ENCODE peak calls at places on chromosomes 13 and 19, in eight cellular contexts. Q is mammary epithelial cell, I is HAP-1, R is transverse colon, T is thoracic aorta, O is SJSA1, J is A549, A is BJ. G is an unnamed sample.

GRCh38 chr19:5578094-5578846 is 10.5 kb upstream of the TINCR start:
- DNase-seq in Q (peak), I (peak), R (peak), T (no peak), O (peak), J (peak), A (no peak), G (peak)

GRCh38 chr19:32543107-32543900 is 37.7 kb upstream of the PDCD5 start:
- DNase-seq in Q (peak), I (no peak), R (no peak), T (no peak), O (peak), J (no peak), A (no peak), G (no peak)

GRCh38 chr13:43238341-43239083 is 215.1 kb downstream of the DNAJC15 start:
- DNase-seq in Q (no peak), I (no peak), R (no peak), T (no peak), O (no peak), J (no peak), A (no peak), G (no peak)

GRCh38 chr13:76148374-76148773 is 512.2 kb downstream of the LMO7 start:
- DNase-seq in Q (no peak), I (no peak), R (no peak), T (no peak), O (no peak), J (no peak), A (no peak), G (no peak)

GRCh38 chr19:15015946-15016542 is 33.2 kb upstream of the CASP14 start:
- DNase-seq in Q (peak), I (no peak), R (no peak), T (no peak), O (no peak), J (no peak), A (no peak), G (no peak)

GRCh38 chr19:1646931-1647663 is 5.3 kb downstream of the TCF3 start:
- DNase-seq in Q (no peak), I (no peak), R (no peak), T (no peak), O (no peak), J (no peak), A (no peak), G (no peak)

GRCh38 chr19:1355258-1355973 is 28.3 kb upstream of the NDUFS7 start:
- DNase-seq in Q (peak), I (no peak), R (no peak), T (no peak), O (no peak), J (no peak), A (no peak), G (no peak)

GRCh38 chr13:59364508-59365187 is 799.1 kb downstream of the DIAPH3 start:
- DNase-seq in Q (no peak), I (no peak), R (no peak), T (no peak), O (no peak), J (peak), A (no peak), G (no peak)

GRCh38 chr19:50728084-50728737 is 5.0 kb downstream of the CLEC11A start:
- DNase-seq in Q (peak), I (peak), R (peak), T (no peak), O (no peak), J (no peak), A (no peak), G (no peak)

GRCh38 chr13:105773887-105774538 is 761.4 kb downstream of the EFNB2 start:
- DNase-seq in Q (no peak), I (no peak), R (no peak), T (no peak), O (peak), J (peak), A (no peak), G (no peak)

GRCh38 chr13:56459291-56459690 is 681.4 kb upstream of the PRR20A start:
- DNase-seq in Q (no peak), I (no peak), R (no peak), T (no peak), O (no peak), J (no peak), A (no peak), G (no peak)

GRCh38 chr19:5093297-5093858 is 124.5 kb downstream of the KDM4B start:
- DNase-seq in Q (no peak), I (no peak), R (no peak), T (no peak), O (no peak), J (no peak), A (no peak), G (no peak)

GRCh38 chr19:54518844-54519243 is 16.2 kb downstream of the LAIR2 start:
- DNase-seq in Q (peak), I (no peak), R (no peak), T (no peak), O (no peak), J (no peak), A (no peak), G (no peak)

GRCh38 chr19:4642625-4643024 is 3.3 kb downstream of the TNFAIP8L1 start:
- DNase-seq in Q (no peak), I (no peak), R (no peak), T (no peak), O (no peak), J (no peak), A (no peak), G (no peak)

GRCh38 chr19:11172576-11172975 is 17.0 kb upstream of the SPC24 start:
- DNase-seq in Q (no peak), I (no peak), R (no peak), T (no peak), O (no peak), J (no peak), A (no peak), G (no peak)

GRCh38 chr19:39696418-39696817 is 7.9 kb upstream of the LGALS14 start:
- DNase-seq in Q (peak), I (no peak), R (no peak), T (no peak), O (no peak), J (no peak), A (no peak), G (no peak)

GRCh38 chr19:13781547-13781946 is 7.3 kb downstream of the C19orf53 start:
- DNase-seq in Q (peak), I (peak), R (peak), T (peak), O (peak), J (no peak), A (peak), G (no peak)

GRCh38 chr19:4636151-4636717 is 3.1 kb upstream of the TNFAIP8L1 start:
- DNase-seq in Q (peak), I (peak), R (peak), T (no peak), O (peak), J (peak), A (no peak), G (peak)

GRCh38 chr19:51365211-51366049 is 758 bp downstream of the ETFB start:
- DNase-seq in Q (peak), I (no peak), R (peak), T (no peak), O (no peak), J (no peak), A (no peak), G (peak)

GRCh38 chr19:13974073-13974472 is 21.8 kb downstream of the DCAF15 start:
- DNase-seq in Q (peak), I (no peak), R (no peak), T (no peak), O (no peak), J (no peak), A (no peak), G (peak)

GRCh38 chr13:100517135-100517534 is 71.5 kb downstream of the GGACT start:
- DNase-seq in Q (no peak), I (no peak), R (peak), T (no peak), O (no peak), J (peak), A (no peak), G (peak)

GRCh38 chr19:850221-850978 is 1.7 kb upstream of the ELANE start:
- DNase-seq in Q (no peak), I (no peak), R (peak), T (peak), O (peak), J (peak), A (peak), G (peak)

GRCh38 chr19:532578-533484 is 1.3 kb downstream of the CDC34 start:
- DNase-seq in Q (peak), I (peak), R (peak), T (no peak), O (no peak), J (peak), A (no peak), G (peak)

GRCh38 chr13:113406321-113407102 is 42.6 kb upstream of the GRTP1 start:
- DNase-seq in Q (no peak), I (no peak), R (no peak), T (no peak), O (no peak), J (no peak), A (no peak), G (no peak)

GRCh38 chr13:101739382-101740178 is 287.1 kb downstream of the ITGBL1 start:
- DNase-seq in Q (no peak), I (no peak), R (no peak), T (no peak), O (no peak), J (no peak), A (no peak), G (no peak)

GRCh38 chr13:84999252-84999651 is 800.0 kb downstream of the SLITRK6 start:
- DNase-seq in Q (no peak), I (no peak), R (no peak), T (no peak), O (no peak), J (no peak), A (no peak), G (no peak)

GRCh38 chr13:108176685-108177274 is 38.6 kb downstream of the LIG4 start:
- DNase-seq in Q (peak), I (no peak), R (peak), T (no peak), O (peak), J (peak), A (no peak), G (peak)

GRCh38 chr13:75870397-75870801 is 234.3 kb downstream of the LMO7 start:
- DNase-seq in Q (no peak), I (peak), R (no peak), T (no peak), O (no peak), J (peak), A (no peak), G (peak)

GRCh38 chr13:20064128-20064527 is 96.7 kb downstream of the GJA3 start:
- DNase-seq in Q (peak), I (no peak), R (no peak), T (no peak), O (no peak), J (no peak), A (no peak), G (no peak)

GRCh38 chr13:29547135-29547534 is 48.4 kb downstream of the SLC7A1 start:
- DNase-seq in Q (no peak), I (no peak), R (no peak), T (no peak), O (no peak), J (no peak), A (no peak), G (no peak)

GRCh38 chr19:6059396-6059947 is 50.8 kb downstream of the RFX2 start:
- DNase-seq in Q (no peak), I (no peak), R (no peak), T (no peak), O (no peak), J (no peak), A (no peak), G (no peak)

GRCh38 chr19:2171349-2172145 is 7.8 kb downstream of the DOT1L start:
- DNase-seq in Q (no peak), I (no peak), R (peak), T (no peak), O (no peak), J (no peak), A (no peak), G (peak)

GRCh38 chr13:51945149-51945548 is 66.1 kb downstream of the ATP7B start:
- DNase-seq in Q (no peak), I (no peak), R (no peak), T (no peak), O (no peak), J (no peak), A (no peak), G (no peak)

GRCh38 chr13:39815345-39816111 is 160.1 kb downstream of the COG6 start:
- DNase-seq in Q (no peak), I (no peak), R (no peak), T (no peak), O (no peak), J (no peak), A (no peak), G (no peak)

GRCh38 chr13:40061466-40062450 is 406.3 kb downstream of the COG6 start:
- DNase-seq in Q (peak), I (no peak), R (no peak), T (no peak), O (no peak), J (no peak), A (no peak), G (no peak)

GRCh38 chr13:30354481-30355404 is 47.4 kb upstream of the KATNAL1 start:
- DNase-seq in Q (no peak), I (no peak), R (no peak), T (no peak), O (no peak), J (no peak), A (no peak), G (no peak)

DNA sequence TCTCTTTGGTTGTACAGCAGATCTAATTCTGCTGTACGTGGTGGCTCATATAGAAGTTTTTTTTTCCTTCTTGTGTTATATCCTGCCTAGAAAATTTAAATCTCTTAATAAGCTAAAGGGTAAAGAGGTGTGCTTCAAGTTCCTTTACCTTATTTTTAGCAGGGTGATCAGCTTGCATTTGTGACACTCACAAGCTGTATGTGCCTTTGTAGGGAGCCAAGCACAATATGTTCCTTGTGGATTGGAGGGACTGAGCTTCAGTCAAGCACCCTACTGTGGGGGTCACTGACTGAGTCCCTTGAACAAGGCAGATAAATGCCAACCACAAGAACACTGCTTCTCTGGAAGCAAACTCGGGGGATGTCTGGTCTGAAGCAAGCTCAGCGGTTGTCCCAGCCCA is 12.6 kb upstream of the ERICH6B start:
- DNase-seq in Q (no peak), I (no peak), R (no peak), T (no peak), O (no peak), J (no peak), A (no peak), G (no peak)
- H3K4me3 ChIP-seq in Q (no peak), I (no peak), R (no peak), T (no peak), O (no peak), J (no peak), A (no peak), G (no peak)

GRCh38 chr19:44258139-44258538 is 1.5 kb upstream of the ZNF233 start:
- DNase-seq in Q (no peak), I (no peak), R (no peak), T (no peak), O (no peak), J (no peak), A (no peak), G (no peak)

GRCh38 chr19:44255705-44256411 is 3.8 kb upstream of the ZNF233 start:
- DNase-seq in Q (no peak), I (no peak), R (no peak), T (no peak), O (no peak), J (no peak), A (no peak), G (no peak)

GRCh38 chr19:44260695-44261446 is 1.2 kb downstream of the ZNF233 start:
- DNase-seq in Q (no peak), I (no peak), R (no peak), T (no peak), O (no peak), J (no peak), A (no peak), G (no peak)

GRCh38 chr19:44258835-44259413 is 762 bp upstream of the ZNF233 start:
- DNase-seq in Q (no peak), I (no peak), R (no peak), T (no peak), O (no peak), J (no peak), A (no peak), G (no peak)

GRCh38 chr19:44260343-44260681 is 626 bp downstream of the ZNF233 start:
- DNase-seq in Q (no peak), I (no peak), R (peak), T (no peak), O (no peak), J (no peak), A (no peak), G (peak)
- H3K4me3 ChIP-seq in Q (peak), I (no peak), R (peak), T (peak), O (peak), J (peak), A (peak), G (peak)

GRCh38 chr19:48634424-48635262 is 2.5 kb downstream of the DBP start:
- DNase-seq in Q (peak), I (peak), R (peak), T (peak), O (peak), J (peak), A (peak), G (peak)
- H3K4me3 ChIP-seq in Q (peak), I (peak), R (peak), T (peak), O (no peak), J (peak), A (peak), G (peak)

GRCh38 chr13:41694902-41695301 is 237.6 kb downstream of the RGCC start:
- DNase-seq in Q (peak), I (peak), R (peak), T (peak), O (peak), J (peak), A (peak), G (no peak)
- H3K4me3 ChIP-seq in Q (no peak), I (no peak), R (no peak), T (peak), O (no peak), J (no peak), A (no peak), G (no peak)

DNA sequence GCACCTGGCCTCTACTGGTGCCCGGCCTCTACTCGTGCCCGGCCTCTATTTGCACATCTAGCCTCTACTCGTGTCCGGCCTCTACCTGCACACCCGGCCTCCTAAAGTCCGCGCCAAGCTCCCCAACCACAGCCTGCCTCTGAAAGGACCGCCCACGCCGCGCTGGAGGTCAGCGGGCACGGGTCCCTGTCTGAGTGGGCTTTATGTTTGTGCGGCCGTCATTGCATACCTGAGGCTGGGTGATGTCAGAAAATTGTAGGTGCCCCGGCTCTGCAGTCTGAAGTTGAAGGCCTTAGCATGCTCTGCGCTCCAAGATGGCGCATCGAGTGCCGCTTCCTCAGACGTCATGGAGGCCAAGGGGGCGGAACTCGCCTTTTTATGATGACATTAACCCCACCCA is 1.1 kb downstream of the ZNF135 start:
- DNase-seq in Q (no peak), I (no peak), R (no peak), T (no peak), O (no peak), J (no peak), A (no peak), G (no peak)
- H3K4me3 ChIP-seq in Q (no peak), I (no peak), R (no peak), T (peak), O (no peak), J (no peak), A (peak), G (no peak)

GRCh38 chr19:48841571-48841970 is 5.3 kb upstream of the HSD17B14 start:
- DNase-seq in Q (no peak), I (no peak), R (no peak), T (no peak), O (no peak), J (no peak), A (no peak), G (no peak)
- H3K4me3 ChIP-seq in Q (no peak), I (no peak), R (no peak), T (no peak), O (no peak), J (no peak), A (no peak), G (no peak)

DNA sequence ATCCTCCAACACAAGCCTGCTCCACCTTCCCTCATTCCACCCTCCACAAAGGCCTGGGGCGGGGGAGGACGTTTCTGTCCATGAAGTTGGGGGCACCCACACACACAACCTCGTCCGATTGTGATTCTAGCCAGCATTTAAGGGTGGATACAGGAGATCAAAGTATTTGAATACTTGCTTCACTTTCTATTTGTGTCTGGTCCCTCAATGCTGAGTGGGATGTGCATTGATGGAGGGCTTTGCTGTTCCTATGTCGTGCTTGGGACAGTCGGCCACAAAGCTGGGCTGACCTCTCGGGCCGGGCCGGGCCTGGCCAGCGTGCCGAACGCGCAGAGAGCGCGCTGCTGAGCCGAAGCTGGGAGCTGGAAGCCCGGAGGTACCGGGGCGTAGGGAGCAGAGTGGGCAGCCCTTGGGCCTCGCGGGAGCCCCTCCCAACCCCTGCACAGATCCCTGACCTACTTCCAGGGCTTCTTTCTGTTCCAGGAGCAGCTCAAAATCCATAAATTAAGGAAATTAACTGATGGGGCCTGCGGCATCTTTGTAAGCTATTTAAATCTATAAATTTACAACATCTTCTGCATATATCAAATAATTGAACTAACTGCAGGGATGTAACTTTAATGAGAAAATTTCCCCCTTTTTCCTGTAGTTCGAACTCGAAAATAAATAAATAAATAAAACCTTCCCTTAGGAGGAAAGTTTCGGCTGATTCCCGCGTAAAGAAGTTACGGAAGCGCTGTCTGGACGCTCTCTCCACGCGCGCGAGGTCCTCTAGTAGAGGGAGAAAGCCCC is 1.9 kb upstream of the KCTD15 start:
- DNase-seq in Q (no peak), I (no peak), R (no peak), T (no peak), O (no peak), J (no peak), A (no peak), G (no peak)
- H3K4me3 ChIP-seq in Q (peak), I (peak), R (peak), T (peak), O (peak), J (peak), A (peak), G (peak)

GRCh38 chr19:35613574-35613973 is 1.0 kb downstream of the HAUS5 start:
- DNase-seq in Q (no peak), I (no peak), R (no peak), T (no peak), O (no peak), J (no peak), A (no peak), G (no peak)
- H3K4me3 ChIP-seq in Q (no peak), I (no peak), R (no peak), T (no peak), O (no peak), J (no peak), A (no peak), G (no peak)

DNA sequence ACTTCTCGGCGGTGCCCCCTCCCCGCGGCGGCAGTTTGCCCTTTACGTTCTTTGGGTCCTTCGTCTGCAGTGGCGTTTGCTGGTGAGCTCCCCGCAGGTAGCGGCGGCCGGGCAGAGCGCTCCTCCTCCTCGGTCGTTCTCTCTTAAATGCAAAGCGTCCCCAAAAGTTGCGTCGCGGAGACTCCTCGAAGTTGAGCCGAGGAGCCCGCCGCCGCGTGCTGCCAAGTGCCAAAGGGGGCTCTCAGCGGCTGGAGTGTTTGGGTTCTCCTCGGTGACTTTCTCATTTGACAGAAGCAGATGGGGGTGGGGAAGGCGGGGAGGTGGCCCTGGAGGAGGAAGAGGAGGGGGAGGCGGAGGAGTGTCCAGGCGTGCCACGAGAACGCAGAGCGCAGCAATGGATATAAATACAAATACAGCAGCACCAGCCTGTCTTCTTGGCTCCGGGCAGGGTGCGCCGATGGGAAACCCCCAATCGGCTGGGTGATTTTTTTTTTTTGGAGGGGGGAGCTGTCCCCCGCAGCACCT is at the start of gene SOX21:
- DNase-seq in Q (peak), I (peak), R (no peak), T (no peak), O (no peak), J (no peak), A (no peak), G (no peak)
- H3K4me3 ChIP-seq in Q (no peak), I (peak), R (no peak), T (peak), O (no peak), J (peak), A (no peak), G (no peak)